ENCODE peak calls at places on chromosomes 6 and 20, in eight cellular contexts. B is H9; F is neural progenitor cell; O is CD8-positive, alpha-beta memory T cell; L is keratinocyte; A is iPS DF 6.9; W is IMR-90; G is GM23338. T is an unnamed sample.

GRCh38 chr6:48476257-48476656 is 365.3 kb upstream of the PTCHD4 start:
- DNase-seq in B (peak), F (peak), O (no peak), L (no peak), A (peak), W (peak), G (peak), T (peak)

GRCh38 chr6:95248501-95248900 is 328.8 kb upstream of the MANEA start:
- DNase-seq in B (no peak), F (no peak), O (no peak), L (no peak), A (no peak), W (peak), G (peak), T (no peak)

GRCh38 chr6:120608826-120609225 is 725.5 kb downstream of the TBC1D32 start:
- DNase-seq in B (no peak), F (no peak), O (no peak), L (no peak), A (no peak), W (no peak), G (no peak), T (peak)

GRCh38 chr6:137217801-137218472 is 1.2 kb downstream of the IFNGR1 start:
- DNase-seq in B (no peak), F (no peak), O (no peak), L (no peak), A (no peak), W (peak), G (no peak), T (no peak)

GRCh38 chr6:48765352-48765961 is 654.5 kb upstream of the PTCHD4 start:
- DNase-seq in B (peak), F (peak), O (no peak), L (no peak), A (peak), W (peak), G (peak), T (peak)

GRCh38 chr6:38503032-38503784 is 136.5 kb downstream of the BTBD9 start:
- DNase-seq in B (peak), F (no peak), O (no peak), L (no peak), A (no peak), W (no peak), G (no peak), T (no peak)

GRCh38 chr20:34864216-34864615 is 8.4 kb downstream of the GGT7 start:
- DNase-seq in B (no peak), F (no peak), O (no peak), L (no peak), A (no peak), W (no peak), G (no peak), T (no peak)

GRCh38 chr20:50690979-50691584 is at the start of gene RIPOR3:
- DNase-seq in B (peak), F (peak), O (no peak), L (no peak), A (no peak), W (no peak), G (peak), T (no peak)

GRCh38 chr20:14178952-14179351 is 158.5 kb downstream of the FLRT3 start:
- DNase-seq in B (no peak), F (no peak), O (no peak), L (no peak), A (no peak), W (no peak), G (no peak), T (peak)

GRCh38 chr6:107418118-107418517 is 41.2 kb downstream of the PDSS2 start:
- DNase-seq in B (peak), F (peak), O (no peak), L (no peak), A (peak), W (peak), G (peak), T (no peak)

GRCh38 chr20:4710106-4710475 is 11.6 kb upstream of the PRND start:
- DNase-seq in B (no peak), F (no peak), O (no peak), L (no peak), A (no peak), W (no peak), G (no peak), T (no peak)

GRCh38 chr20:48621256-48622078 is 206.3 kb downstream of the PREX1 start:
- DNase-seq in B (no peak), F (no peak), O (no peak), L (peak), A (no peak), W (peak), G (no peak), T (peak)

GRCh38 chr20:54133434-54134427 is 40.1 kb downstream of the CYP24A1 start:
- DNase-seq in B (no peak), F (peak), O (no peak), L (no peak), A (no peak), W (peak), G (no peak), T (no peak)

GRCh38 chr6:143810745-143811144 is 32.4 kb upstream of the LTV1 start:
- DNase-seq in B (no peak), F (no peak), O (no peak), L (no peak), A (no peak), W (no peak), G (no peak), T (no peak)

GRCh38 chr6:136751478-136751956 is 40.8 kb downstream of the MAP3K5 start:
- DNase-seq in B (no peak), F (no peak), O (no peak), L (no peak), A (no peak), W (peak), G (no peak), T (no peak)

DNA sequence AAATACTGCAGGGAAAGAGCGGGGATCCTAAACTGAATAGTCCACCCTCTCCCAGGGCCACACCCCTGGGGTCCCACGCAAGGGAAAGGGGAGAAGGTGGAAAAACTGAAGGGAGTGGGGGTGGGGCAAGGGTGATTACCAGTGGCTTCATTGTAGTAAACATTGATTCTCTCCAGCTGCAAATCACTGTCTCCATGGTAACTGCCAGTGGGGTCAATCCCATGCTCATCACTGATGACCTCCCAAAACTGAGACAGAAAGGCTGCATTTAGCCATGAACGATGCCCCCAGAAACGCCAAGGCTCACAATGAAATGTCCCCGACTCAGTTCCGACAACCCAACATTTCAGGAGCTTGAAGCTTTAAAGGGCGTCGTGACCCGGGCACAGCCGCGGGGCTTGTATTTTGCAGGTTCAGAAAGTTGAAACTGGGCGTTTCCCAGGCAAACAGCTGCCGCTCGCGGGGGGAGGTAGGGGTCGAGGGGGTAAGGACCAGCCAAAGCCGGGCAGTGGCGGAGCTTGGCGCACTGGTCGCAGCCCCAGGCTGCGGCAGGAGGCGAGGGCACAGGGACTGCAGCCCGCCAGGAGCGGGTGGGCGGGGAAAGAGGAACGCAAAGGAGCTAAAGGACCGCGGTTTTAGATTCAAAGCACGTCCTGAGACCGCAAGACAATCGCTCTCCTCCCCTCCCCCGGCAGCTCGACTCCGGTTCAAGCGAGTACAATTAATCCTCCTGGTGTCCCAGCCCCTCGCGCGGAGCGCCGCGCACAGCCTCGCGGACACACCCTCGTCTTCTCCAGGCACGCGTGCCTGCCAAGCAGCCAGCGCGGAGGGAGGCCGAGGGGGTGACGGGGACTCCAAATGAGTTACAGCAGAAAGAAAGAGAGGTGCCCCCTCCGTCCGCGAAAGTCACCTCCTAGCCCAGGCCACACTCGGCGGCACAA is 761 bp downstream of the TUBB2B start:
- DNase-seq in B (no peak), F (peak), O (no peak), L (no peak), A (no peak), W (no peak), G (peak), T (no peak)
- H3K27ac ChIP-seq in B (no peak), F (peak), O (no peak), L (no peak), A (no peak), W (no peak), G (peak), T (no peak)

GRCh38 chr6:162960674-162961457 is 233.1 kb downstream of the PACRG start:
- DNase-seq in B (no peak), F (no peak), O (no peak), L (no peak), A (no peak), W (no peak), G (no peak), T (no peak)
- H3K27ac ChIP-seq in B (no peak), F (no peak), O (no peak), L (no peak), A (no peak), W (no peak), G (no peak), T (no peak)

DNA sequence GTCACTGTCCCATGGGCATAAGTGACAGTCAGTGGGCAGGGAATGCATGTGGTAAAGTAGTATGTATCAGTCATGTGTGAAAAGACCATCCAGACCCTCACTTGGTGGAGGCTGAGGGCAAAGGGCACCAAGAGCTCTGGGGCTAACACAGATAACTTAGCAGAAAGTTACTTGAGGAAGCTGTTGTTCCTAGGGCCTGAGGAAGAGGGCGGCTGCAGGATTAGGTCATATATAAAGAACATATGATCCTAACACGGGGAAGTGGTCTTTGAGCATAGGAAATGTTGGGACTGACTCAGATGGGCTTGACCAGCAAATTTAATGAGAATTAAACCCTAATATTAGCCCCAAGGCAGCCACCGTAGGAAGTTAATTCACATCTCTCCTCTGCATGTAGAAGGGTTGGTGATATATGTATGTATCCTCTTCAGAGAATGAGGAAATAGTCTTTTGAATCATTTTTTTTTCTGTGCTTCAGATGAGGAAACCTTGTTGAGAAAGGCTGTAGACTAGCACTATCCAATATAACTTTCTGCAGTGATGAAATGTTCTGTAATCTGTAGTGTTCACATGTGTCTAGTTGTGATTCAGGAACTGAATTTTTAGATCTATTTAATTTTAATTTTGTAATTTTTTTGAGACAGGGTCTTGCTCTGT is 9.2 kb upstream of the ZBTB9 start:
- DNase-seq in B (no peak), F (no peak), O (no peak), L (no peak), A (no peak), W (no peak), G (no peak), T (no peak)
- H3K27ac ChIP-seq in B (no peak), F (no peak), O (no peak), L (no peak), A (no peak), W (no peak), G (no peak), T (peak)

DNA sequence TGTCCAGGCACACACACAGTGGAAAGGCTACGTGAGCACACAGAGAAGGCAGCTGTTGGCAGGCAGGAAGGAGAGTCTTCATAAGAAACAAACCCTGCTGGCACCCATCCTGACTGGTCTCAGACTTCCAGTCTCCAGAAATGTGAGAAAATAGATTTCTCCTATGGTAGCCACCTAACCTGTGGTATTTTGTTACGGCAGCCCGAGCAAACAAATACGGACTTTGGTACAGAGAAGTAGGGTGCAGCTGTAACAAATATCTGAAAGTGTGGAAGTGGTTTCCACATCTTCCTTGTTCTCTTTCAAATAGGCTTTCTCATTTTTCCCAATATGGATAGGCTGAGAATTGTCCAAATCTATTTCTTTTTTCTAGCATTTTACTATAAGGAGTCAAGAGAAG is 94.6 kb downstream of the ADGB start:
- DNase-seq in B (no peak), F (no peak), O (no peak), L (no peak), A (no peak), W (no peak), G (no peak), T (no peak)
- H3K27ac ChIP-seq in B (no peak), F (no peak), O (no peak), L (no peak), A (no peak), W (no peak), G (no peak), T (no peak)

GRCh38 chr6:10510592-10511367 is 10.4 kb upstream of the GCNT2 start:
- DNase-seq in B (peak), F (peak), O (no peak), L (no peak), A (peak), W (peak), G (peak), T (no peak)
- H3K27ac ChIP-seq in B (no peak), F (no peak), O (no peak), L (no peak), A (no peak), W (no peak), G (no peak), T (no peak)

DNA sequence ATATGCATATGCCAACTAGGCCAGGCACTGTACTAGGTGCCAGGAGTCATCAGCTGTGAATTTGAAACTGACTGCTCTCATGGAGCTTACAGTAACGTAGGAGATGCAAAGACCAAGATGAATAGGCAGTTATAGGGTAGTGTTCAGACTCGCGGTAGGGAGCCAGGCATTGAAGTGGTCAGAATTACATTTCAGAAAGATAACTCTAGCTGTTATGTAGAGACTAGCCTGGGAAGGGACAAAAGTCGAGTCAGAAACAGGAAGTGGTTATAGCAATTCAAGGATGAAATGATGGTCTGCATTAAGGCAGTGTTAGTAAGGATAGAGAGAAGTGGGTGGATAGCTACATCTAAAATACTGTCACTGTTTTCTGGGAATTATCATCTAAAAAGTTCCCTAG is 56.6 kb downstream of the PCMT1 start:
- DNase-seq in B (no peak), F (no peak), O (no peak), L (no peak), A (no peak), W (peak), G (no peak), T (no peak)
- H3K27ac ChIP-seq in B (no peak), F (no peak), O (no peak), L (no peak), A (no peak), W (no peak), G (peak), T (no peak)